ENCODE peak calls at places on chromosomes 13 and 19, in seven cellular contexts. One of them, this sample, is unnamed.

GRCh38 chr13:25149670-25150069 is 22.4 kb downstream of the AMER2 start:
- DNase-seq in HepG2: no peak
- DNase-seq in H1: no peak
- DNase-seq in HCT116: no peak
- DNase-seq in K562: no peak
- DNase-seq in GM12878: no peak
- DNase-seq in SK-N-SH: no peak
- DNase-seq in this sample: no peak

GRCh38 chr13:27372896-27373295 is 51.5 kb upstream of the GTF3A start:
- DNase-seq in H1: no peak
- DNase-seq in HepG2: peak
- DNase-seq in GM12878: no peak
- DNase-seq in HCT116: no peak
- DNase-seq in K562: no peak
- DNase-seq in SK-N-SH: no peak
- DNase-seq in this sample: no peak

GRCh38 chr13:50616101-50616500 is 227.4 kb downstream of the DLEU7 start:
- DNase-seq in K562: no peak
- DNase-seq in SK-N-SH: no peak
- DNase-seq in GM12878: no peak
- DNase-seq in HepG2: no peak
- DNase-seq in H1: no peak
- DNase-seq in HCT116: no peak
- DNase-seq in this sample: no peak

GRCh38 chr13:30809787-30810186 is 74.4 kb downstream of the ALOX5AP start:
- DNase-seq in K562: no peak
- DNase-seq in SK-N-SH: no peak
- DNase-seq in H1: no peak
- DNase-seq in HepG2: no peak
- DNase-seq in HCT116: no peak
- DNase-seq in GM12878: no peak
- DNase-seq in this sample: no peak

GRCh38 chr13:102651392-102651791 is 43.5 kb downstream of the METTL21C start:
- DNase-seq in GM12878: no peak
- DNase-seq in HCT116: no peak
- DNase-seq in H1: no peak
- DNase-seq in HepG2: no peak
- DNase-seq in K562: no peak
- DNase-seq in SK-N-SH: no peak
- DNase-seq in this sample: no peak

GRCh38 chr13:39350461-39350881 is 252.5 kb downstream of the LHFPL6 start:
- DNase-seq in HCT116: no peak
- DNase-seq in HepG2: no peak
- DNase-seq in GM12878: no peak
- DNase-seq in H1: no peak
- DNase-seq in K562: no peak
- DNase-seq in SK-N-SH: no peak
- DNase-seq in this sample: no peak

GRCh38 chr19:14941189-14941588 is at the start of gene OR7C2:
- DNase-seq in SK-N-SH: no peak
- DNase-seq in GM12878: no peak
- DNase-seq in HepG2: no peak
- DNase-seq in HCT116: no peak
- DNase-seq in K562: no peak
- DNase-seq in H1: no peak
- DNase-seq in this sample: no peak

GRCh38 chr19:10044390-10044789 is 31.1 kb downstream of the RDH8 start:
- DNase-seq in H1: no peak
- DNase-seq in HCT116: peak
- DNase-seq in SK-N-SH: no peak
- DNase-seq in GM12878: no peak
- DNase-seq in K562: peak
- DNase-seq in HepG2: no peak
- DNase-seq in this sample: no peak

GRCh38 chr19:29476528-29476927 is 49.3 kb upstream of the VSTM2B start:
- DNase-seq in K562: no peak
- DNase-seq in SK-N-SH: no peak
- DNase-seq in H1: no peak
- DNase-seq in HepG2: no peak
- DNase-seq in GM12878: no peak
- DNase-seq in HCT116: no peak
- DNase-seq in this sample: no peak

GRCh38 chr13:73945871-73946270 is 188.3 kb downstream of the KLF12 start:
- DNase-seq in SK-N-SH: peak
- DNase-seq in GM12878: no peak
- DNase-seq in H1: no peak
- DNase-seq in HCT116: no peak
- DNase-seq in HepG2: no peak
- DNase-seq in K562: no peak
- DNase-seq in this sample: no peak

GRCh38 chr13:90500569-90500968 is 846.9 kb upstream of the MIR17HG start:
- DNase-seq in HCT116: no peak
- DNase-seq in SK-N-SH: no peak
- DNase-seq in H1: no peak
- DNase-seq in K562: no peak
- DNase-seq in HepG2: no peak
- DNase-seq in GM12878: no peak
- DNase-seq in this sample: no peak

GRCh38 chr13:111630411-111630810 is 310.0 kb downstream of the TEX29 start:
- DNase-seq in HCT116: no peak
- DNase-seq in GM12878: no peak
- DNase-seq in K562: no peak
- DNase-seq in H1: no peak
- DNase-seq in SK-N-SH: no peak
- DNase-seq in HepG2: no peak
- DNase-seq in this sample: no peak

GRCh38 chr13:112674412-112675383 is 15.1 kb upstream of the ATP11A start:
- DNase-seq in K562: no peak
- DNase-seq in GM12878: no peak
- DNase-seq in SK-N-SH: no peak
- DNase-seq in HCT116: no peak
- DNase-seq in H1: no peak
- DNase-seq in HepG2: no peak
- DNase-seq in this sample: no peak

GRCh38 chr13:64912141-64912540 is 2318.0 kb downstream of the PCDH9 start:
- DNase-seq in HepG2: no peak
- DNase-seq in H1: no peak
- DNase-seq in GM12878: no peak
- DNase-seq in SK-N-SH: no peak
- DNase-seq in HCT116: no peak
- DNase-seq in K562: no peak
- DNase-seq in this sample: no peak

GRCh38 chr19:36573948-36574726 is 1.0 kb upstream of the ZNF529 start:
- DNase-seq in H1: no peak
- DNase-seq in K562: no peak
- DNase-seq in SK-N-SH: no peak
- DNase-seq in HCT116: no peak
- DNase-seq in HepG2: peak
- DNase-seq in GM12878: no peak
- DNase-seq in this sample: no peak

GRCh38 chr19:29596885-29597525 is 9.1 kb upstream of the POP4 start:
- DNase-seq in HCT116: no peak
- DNase-seq in HepG2: peak
- DNase-seq in H1: no peak
- DNase-seq in K562: no peak
- DNase-seq in SK-N-SH: no peak
- DNase-seq in GM12878: no peak
- DNase-seq in this sample: peak

GRCh38 chr13:114099191-114099590 is 33.2 kb downstream of the RASA3 start:
- DNase-seq in K562: peak
- DNase-seq in H1: no peak
- DNase-seq in HCT116: peak
- DNase-seq in SK-N-SH: peak
- DNase-seq in HepG2: peak
- DNase-seq in GM12878: no peak
- DNase-seq in this sample: no peak

GRCh38 chr13:26759907-26760834 is at the start of gene GPR12:
- DNase-seq in HepG2: no peak
- DNase-seq in H1: no peak
- DNase-seq in HCT116: no peak
- DNase-seq in K562: no peak
- DNase-seq in GM12878: no peak
- DNase-seq in SK-N-SH: peak
- DNase-seq in this sample: no peak

GRCh38 chr19:51772977-51773376 is 12.0 kb downstream of the FPR2 start:
- DNase-seq in HCT116: no peak
- DNase-seq in K562: no peak
- DNase-seq in GM12878: no peak
- DNase-seq in HepG2: no peak
- DNase-seq in SK-N-SH: no peak
- DNase-seq in H1: no peak
- DNase-seq in this sample: no peak

GRCh38 chr19:10634430-10634829 is 9.1 kb downstream of the SLC44A2 start:
- DNase-seq in SK-N-SH: peak
- DNase-seq in GM12878: no peak
- DNase-seq in H1: no peak
- DNase-seq in HepG2: no peak
- DNase-seq in K562: no peak
- DNase-seq in HCT116: no peak
- DNase-seq in this sample: no peak

GRCh38 chr13:43023244-43023931 is at the start of gene DNAJC15:
- DNase-seq in HepG2: peak
- DNase-seq in GM12878: peak
- DNase-seq in H1: peak
- DNase-seq in HCT116: peak
- DNase-seq in K562: peak
- DNase-seq in SK-N-SH: peak
- DNase-seq in this sample: peak

GRCh38 chr13:38262211-38262610 is 87.4 kb upstream of the UFM1 start:
- DNase-seq in HepG2: no peak
- DNase-seq in SK-N-SH: no peak
- DNase-seq in K562: no peak
- DNase-seq in HCT116: no peak
- DNase-seq in H1: no peak
- DNase-seq in GM12878: no peak
- DNase-seq in this sample: no peak

GRCh38 chr19:49642488-49643035 is 553 bp downstream of the SCAF1 start:
- DNase-seq in SK-N-SH: peak
- DNase-seq in K562: no peak
- DNase-seq in GM12878: no peak
- DNase-seq in HCT116: no peak
- DNase-seq in HepG2: no peak
- DNase-seq in H1: no peak
- DNase-seq in this sample: no peak

GRCh38 chr19:10167459-10167858 is 27.3 kb downstream of the DNMT1 start:
- DNase-seq in H1: no peak
- DNase-seq in HCT116: no peak
- DNase-seq in K562: no peak
- DNase-seq in HepG2: no peak
- DNase-seq in SK-N-SH: no peak
- DNase-seq in GM12878: no peak
- DNase-seq in this sample: no peak

DNA sequence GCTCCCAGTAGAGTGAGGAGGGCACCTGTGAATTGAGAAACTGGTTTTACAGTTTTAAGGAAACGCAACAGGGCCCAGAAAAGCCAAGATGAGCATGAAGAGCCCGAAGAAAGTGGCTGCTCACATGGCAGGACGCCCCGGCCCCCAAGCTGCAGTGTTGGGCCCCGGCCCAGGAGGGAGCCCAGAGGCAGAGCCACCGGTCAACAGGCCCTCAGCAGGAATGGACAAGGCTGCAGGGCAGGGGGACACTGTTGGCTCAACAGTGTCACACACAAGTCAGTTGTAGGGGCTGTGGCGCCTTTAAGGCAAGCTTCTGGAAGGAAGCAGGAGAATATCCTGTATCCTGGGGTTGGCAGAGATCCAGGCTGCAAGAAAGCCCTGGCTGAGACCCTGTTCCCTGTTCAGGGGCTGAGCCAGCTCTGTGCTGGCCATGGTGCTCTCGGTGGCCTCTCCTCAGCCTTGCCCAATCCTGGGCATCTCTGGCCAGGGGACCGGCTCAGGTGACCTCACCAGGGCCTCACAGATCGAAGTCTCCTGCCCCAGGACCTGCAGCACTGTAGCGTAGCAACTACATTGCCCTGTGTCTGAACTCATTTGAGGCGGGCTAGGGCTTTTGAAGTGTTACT is 28.0 kb downstream of the UPF1 start:
- DNase-seq in HepG2: no peak
- DNase-seq in H1: no peak
- DNase-seq in HCT116: no peak
- DNase-seq in K562: no peak
- DNase-seq in GM12878: no peak
- DNase-seq in SK-N-SH: no peak
- DNase-seq in this sample: no peak
- TF ChIP-seq SIN3A in HepG2: no peak
- TF ChIP-seq SIN3A in H1: no peak
- TF ChIP-seq SIN3A in HCT116: no peak
- TF ChIP-seq SIN3A in K562: no peak
- TF ChIP-seq SIN3A in GM12878: no peak
- TF ChIP-seq SIN3A in SK-N-SH: no peak
- TF ChIP-seq SIN3A in this sample: no peak

GRCh38 chr19:843180-843835 is 2.5 kb downstream of the PRTN3 start:
- DNase-seq in GM12878: no peak
- DNase-seq in K562: peak
- DNase-seq in HCT116: no peak
- DNase-seq in HepG2: no peak
- DNase-seq in SK-N-SH: peak
- DNase-seq in H1: no peak
- DNase-seq in this sample: no peak
- H3K4me3 ChIP-seq in GM12878: no peak
- H3K4me3 ChIP-seq in K562: peak
- H3K4me3 ChIP-seq in HCT116: peak
- H3K4me3 ChIP-seq in HepG2: no peak
- H3K4me3 ChIP-seq in SK-N-SH: no peak
- H3K4me3 ChIP-seq in H1: no peak
- H3K4me3 ChIP-seq in this sample: peak

DNA sequence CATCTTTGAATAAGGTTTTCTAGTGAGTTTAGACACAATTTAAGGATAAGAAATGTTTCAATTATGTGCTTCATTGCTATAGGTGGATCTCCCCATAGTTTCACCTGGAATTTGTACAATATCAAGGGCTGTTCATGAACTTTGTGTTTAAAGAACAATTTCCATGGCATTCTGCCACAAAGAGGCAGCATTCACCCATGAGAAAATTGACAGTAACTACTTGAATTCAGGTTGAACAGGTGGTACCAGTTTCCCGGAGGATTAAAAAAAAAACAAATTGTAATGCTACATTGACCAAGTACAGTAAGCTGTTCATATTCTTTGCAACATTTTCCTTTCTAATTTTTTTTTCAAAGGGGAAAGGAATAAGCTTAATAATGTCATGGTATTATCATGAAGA is 9.1 kb downstream of the SLITRK5 start:
- DNase-seq in GM12878: no peak
- DNase-seq in HCT116: no peak
- DNase-seq in K562: no peak
- DNase-seq in SK-N-SH: peak
- DNase-seq in H1: no peak
- DNase-seq in HepG2: no peak
- DNase-seq in this sample: no peak
- TF ChIP-seq CTCF in GM12878: no peak
- TF ChIP-seq CTCF in HCT116: peak
- TF ChIP-seq CTCF in K562: no peak
- TF ChIP-seq CTCF in SK-N-SH: no peak
- TF ChIP-seq CTCF in H1: peak
- TF ChIP-seq CTCF in HepG2: peak
- TF ChIP-seq CTCF in this sample: peak

GRCh38 chr19:58350001-58350801 is 3.1 kb downstream of the A1BG start:
- DNase-seq in K562: no peak
- DNase-seq in GM12878: no peak
- DNase-seq in H1: no peak
- DNase-seq in SK-N-SH: no peak
- DNase-seq in HCT116: no peak
- DNase-seq in HepG2: no peak
- DNase-seq in this sample: no peak
- TF ChIP-seq SIN3A in K562: no peak
- TF ChIP-seq SIN3A in GM12878: no peak
- TF ChIP-seq SIN3A in H1: no peak
- TF ChIP-seq SIN3A in SK-N-SH: no peak
- TF ChIP-seq SIN3A in HCT116: no peak
- TF ChIP-seq SIN3A in HepG2: no peak
- TF ChIP-seq SIN3A in this sample: no peak

GRCh38 chr19:1453525-1454371 is 3.8 kb downstream of the APC2 start:
- DNase-seq in SK-N-SH: peak
- DNase-seq in HCT116: no peak
- DNase-seq in HepG2: no peak
- DNase-seq in GM12878: no peak
- DNase-seq in H1: no peak
- DNase-seq in K562: no peak
- DNase-seq in this sample: no peak
- H3K4me3 ChIP-seq in SK-N-SH: no peak
- H3K4me3 ChIP-seq in HCT116: no peak
- H3K4me3 ChIP-seq in HepG2: no peak
- H3K4me3 ChIP-seq in GM12878: no peak
- H3K4me3 ChIP-seq in H1: no peak
- H3K4me3 ChIP-seq in K562: no peak
- H3K4me3 ChIP-seq in this sample: no peak